ENCODE peak calls at places on chromosomes 6 and 20, in seven cellular contexts. U, M, X, S, C, Y and Z are unnamed samples.

GRCh38 chr20:17558154-17558940 is 11.5 kb upstream of the DSTN start:
- DNase-seq in S (no peak), U (no peak), M (no peak), C (no peak), Y (peak; percentile 94), X (peak; percentile 77), Z (no peak)

GRCh38 chr6:19664878-19665715 is 172.1 kb upstream of the ID4 start:
- DNase-seq in Y (no peak), U (no peak), M (no peak), C (no peak), S (no peak), X (no peak), Z (no peak)

GRCh38 chr20:17863577-17864292 is 104.9 kb downstream of the SNX5 start:
- DNase-seq in C (no peak), M (no peak), Y (peak; percentile 17), S (no peak), U (peak; percentile 97), X (peak; percentile 77), Z (no peak)

GRCh38 chr6:139730340-139730974 is 356.0 kb upstream of the CITED2 start:
- DNase-seq in C (no peak), U (no peak), M (no peak), Y (no peak), X (no peak), S (no peak), Z (no peak)

GRCh38 chr6:169190970-169191369 is 62.7 kb downstream of the THBS2 start:
- DNase-seq in U (no peak), M (no peak), Y (no peak), C (no peak), X (no peak), S (no peak), Z (no peak)

GRCh38 chr6:85612690-85613474 is 19.2 kb upstream of the SNX14 start:
- DNase-seq in M (no peak), X (no peak), C (no peak), U (no peak), Y (no peak), S (no peak), Z (no peak)

GRCh38 chr6:170088349-170088951 is 202.4 kb downstream of the DLL1 start:
- DNase-seq in S (no peak), U (peak; percentile 48), C (no peak), M (no peak), X (no peak), Y (no peak), Z (no peak)

GRCh38 chr6:29680416-29680815 is 536 bp downstream of the ZFP57 start:
- DNase-seq in M (no peak), Y (no peak), C (no peak), U (no peak), X (no peak), S (no peak), Z (no peak)

GRCh38 chr20:46970937-46971630 is 76.4 kb downstream of the EYA2 start:
- DNase-seq in Y (peak; percentile 86), C (no peak), M (peak; percentile 43), U (peak; percentile 27), X (no peak), S (peak; percentile 87), Z (no peak)

GRCh38 chr20:21554376-21554890 is 40.6 kb upstream of the NKX2-2 start:
- DNase-seq in S (no peak), M (no peak), Y (no peak), C (no peak), U (no peak), X (no peak), Z (no peak)

GRCh38 chr6:11324453-11325023 is 92.1 kb upstream of the NEDD9 start:
- DNase-seq in S (no peak), X (no peak), C (no peak), U (no peak), Y (no peak), M (no peak), Z (no peak)

GRCh38 chr6:11322252-11322885 is 89.9 kb upstream of the NEDD9 start:
- DNase-seq in M (no peak), X (no peak), S (no peak), U (no peak), C (no peak), Y (no peak), Z (no peak)

GRCh38 chr6:11325431-11325830 is 93.0 kb upstream of the NEDD9 start:
- DNase-seq in X (no peak), M (no peak), U (no peak), Y (no peak), S (no peak), C (no peak), Z (no peak)

GRCh38 chr6:11320914-11321549 is 88.6 kb upstream of the NEDD9 start:
- DNase-seq in Y (no peak), M (no peak), S (no peak), X (no peak), U (no peak), C (no peak), Z (no peak)

DNA sequence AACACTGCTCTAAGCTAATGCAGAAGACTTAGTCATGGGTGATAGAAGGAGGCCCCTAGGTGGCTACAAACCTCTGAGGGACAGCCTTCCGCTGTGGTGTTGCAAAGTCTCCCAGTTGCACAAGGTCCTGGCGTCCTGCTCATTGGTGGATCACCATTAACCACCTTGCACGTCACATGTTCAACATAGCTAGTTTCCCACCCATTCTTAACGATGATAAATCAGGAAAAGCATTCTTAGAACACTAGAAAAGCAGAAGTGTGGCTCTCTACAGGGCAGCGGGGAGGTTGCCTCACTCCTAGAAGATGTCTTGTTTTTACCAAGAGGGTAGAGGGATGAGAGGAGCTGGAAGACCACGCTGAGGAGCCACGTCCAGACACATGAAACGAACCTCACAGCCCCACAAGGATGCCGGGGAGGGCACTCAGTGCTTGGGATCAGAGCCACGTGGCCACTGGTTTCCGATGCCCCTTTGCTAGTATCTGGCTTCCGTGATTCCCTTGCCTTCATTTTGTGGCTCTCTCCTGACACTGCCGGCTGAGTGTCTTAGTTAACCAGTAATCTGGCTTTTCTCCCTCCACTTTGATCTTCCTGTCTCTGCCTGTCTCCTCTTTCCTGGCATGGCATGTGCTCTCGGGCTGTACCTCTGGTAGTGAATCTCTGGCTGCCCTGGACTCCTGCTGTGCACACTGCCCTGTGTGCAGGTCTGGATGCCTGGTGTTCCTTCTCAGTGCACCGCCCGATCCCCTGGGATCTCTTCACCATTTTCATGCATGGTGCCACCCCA is 91.4 kb upstream of the NEDD9 start:
- DNase-seq in M (no peak), S (no peak), U (no peak), Y (no peak), X (peak; percentile 17), C (no peak), Z (no peak)
- H3K27ac ChIP-seq in M (no peak overlapping the region), S (no peak overlapping the region), U (peak overlapping the region; percentile 10), Y (no peak overlapping the region), X (no peak overlapping the region), C (no peak overlapping the region), Z (no peak overlapping the region)

GRCh38 chr6:31528307-31528777 is 420 bp upstream of the MCCD1 start:
- DNase-seq in S (no peak), X (no peak), Y (no peak), M (no peak), C (no peak), U (no peak), Z (no peak)

GRCh38 chr6:31531162-31531561 is 2.4 kb downstream of the MCCD1 start:
- DNase-seq in C (no peak), U (no peak), S (no peak), X (no peak), M (no peak), Y (no peak), Z (no peak)

GRCh38 chr6:31530659-31531058 is 1.9 kb downstream of the MCCD1 start:
- DNase-seq in X (no peak), U (no peak), S (no peak), Y (no peak), C (no peak), M (no peak), Z (no peak)

GRCh38 chr6:31529329-31530150 is 778 bp downstream of the MCCD1 start:
- DNase-seq in X (no peak), U (no peak), Y (no peak), M (no peak), S (no peak), C (no peak), Z (no peak)

DNA sequence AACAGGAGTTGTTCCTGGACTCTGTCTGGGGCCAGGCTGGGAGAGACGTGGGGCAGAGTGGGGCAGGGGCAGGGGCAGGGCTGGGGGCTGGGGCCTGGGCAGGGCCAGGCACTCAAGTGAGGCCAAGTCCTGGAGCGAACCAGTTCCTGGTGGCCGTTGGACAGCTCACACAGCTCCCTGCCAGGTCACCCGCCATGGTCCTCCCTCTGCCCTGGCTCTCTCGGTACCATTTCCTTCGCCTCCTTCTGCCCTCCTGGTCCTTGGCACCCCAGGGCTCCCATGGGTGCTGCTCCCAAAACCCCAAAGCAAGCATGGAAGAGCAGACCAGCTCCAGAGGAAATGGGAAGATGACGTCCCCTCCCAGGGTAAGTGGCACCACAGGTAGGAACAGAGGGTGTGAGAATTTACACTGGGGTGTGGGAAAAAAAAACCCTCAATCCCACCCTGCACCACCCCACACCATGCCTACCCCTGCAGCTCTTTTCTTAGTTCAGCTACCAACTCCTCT is at the start of gene MCCD1:
- DNase-seq in U (no peak), S (no peak), X (no peak), M (no peak), C (no peak), Y (no peak), Z (no peak)
- H3K27ac ChIP-seq in U (no peak within 1 kb of the TSS), S (peak within 1 kb of the TSS; percentile 74), X (no peak within 1 kb of the TSS), M (no peak within 1 kb of the TSS), C (no peak within 1 kb of the TSS), Y (peak within 1 kb of the TSS; percentile 11), Z (no peak within 1 kb of the TSS)

DNA sequence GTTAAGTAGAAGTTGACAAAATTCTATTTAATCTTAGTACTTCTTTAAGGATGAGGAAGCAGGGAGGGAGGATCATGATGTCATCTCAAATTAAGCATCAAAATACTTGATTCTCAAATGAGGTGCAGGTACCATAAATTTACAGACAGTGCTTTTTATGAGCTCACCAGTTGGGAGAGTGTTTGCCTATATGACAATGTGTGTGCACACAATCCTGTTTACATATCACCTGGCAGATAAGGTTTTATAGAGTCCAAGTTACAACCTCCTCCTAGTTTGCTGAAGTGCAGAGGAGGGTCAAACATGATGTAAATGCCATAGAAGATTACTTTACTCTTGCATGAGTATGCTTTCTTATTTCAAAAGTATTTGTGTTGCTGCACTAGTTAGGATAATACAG is 6.4 kb downstream of the ATXN1 start:
- DNase-seq in M (no peak), U (peak; percentile 84), S (no peak), X (no peak), Y (no peak), C (no peak), Z (no peak)
- H3K27ac ChIP-seq in M (no peak overlapping the region), U (no peak overlapping the region), S (no peak overlapping the region), X (no peak overlapping the region), Y (no peak overlapping the region), C (peak overlapping the region; percentile 14), Z (no peak overlapping the region)

GRCh38 chr20:45848421-45848820 is 8.8 kb downstream of the ACOT8 start:
- DNase-seq in X (no peak), S (no peak), Y (no peak), U (no peak), C (no peak), M (no peak), Z (no peak)

GRCh38 chr20:45850926-45851325 is 6.3 kb downstream of the ACOT8 start:
- DNase-seq in M (no peak), Y (no peak), C (no peak), S (no peak), U (peak; percentile 42), X (peak; percentile 55), Z (no peak)

GRCh38 chr20:45850238-45850637 is 7.0 kb downstream of the ACOT8 start:
- DNase-seq in M (no peak), C (no peak), S (no peak), Y (no peak), U (no peak), X (no peak), Z (no peak)

GRCh38 chr20:45851501-45851900 is 5.7 kb downstream of the ACOT8 start:
- DNase-seq in S (no peak), C (no peak), M (no peak), Y (no peak), U (no peak), X (no peak), Z (no peak)

GRCh38 chr20:45848969-45849582 is 8.1 kb downstream of the ACOT8 start:
- DNase-seq in Y (no peak), X (peak; percentile 90), C (no peak), M (no peak), S (no peak), U (no peak), Z (no peak)
- H3K27ac ChIP-seq in Y (no peak overlapping the region), X (no peak overlapping the region), C (no peak overlapping the region), M (no peak overlapping the region), S (no peak overlapping the region), U (no peak overlapping the region), Z (no peak overlapping the region)